ENCODE peak calls at places on chromosome 6, in seven cellular contexts. L is heart right ventricle; Y is Calu3; T is GDM1; D is retina; W is activated T-cell treated with anti-CD3 and anti-CD28 coated beads, Interleukin-2, amount 50 U/mL, for 72 hours; C is Caki2. G is an unnamed sample.

GRCh38 chr6:139568157-139568955 is 193.9 kb upstream of the CITED2 start:
- DNase-seq in L (no peak), Y (no peak), T (no peak), D (no peak), W (no peak), C (no peak), G (no peak)

GRCh38 chr6:11224966-11225463 is 7.5 kb downstream of the NEDD9 start:
- DNase-seq in L (no peak), Y (no peak), T (no peak), D (no peak), W (peak; percentile 16), C (no peak), G (no peak)

GRCh38 chr6:113859349-113860164 is 2.4 kb downstream of the MARCKS start:
- DNase-seq in L (peak; percentile 20), Y (peak; percentile 46), T (no peak), D (peak; percentile 68), W (no peak), C (peak; percentile 64), G (peak; percentile 65)

GRCh38 chr6:11202513-11203305 is 29.8 kb downstream of the NEDD9 start:
- DNase-seq in L (no peak), Y (peak; percentile 47), T (no peak), D (peak; percentile 66), W (peak; percentile 17), C (no peak), G (peak; percentile 53)

GRCh38 chr6:32114853-32115252 is 5.7 kb upstream of the TNXB start:
- DNase-seq in L (no peak), Y (no peak), T (no peak), D (no peak), W (no peak), C (no peak), G (no peak)

GRCh38 chr6:103273048-103273447 is 1586.7 kb downstream of the HACE1 start:
- DNase-seq in L (no peak), Y (no peak), T (no peak), D (peak; percentile 4), W (no peak), C (no peak), G (no peak)

GRCh38 chr6:141282263-141282662 is 850.5 kb upstream of the GJE1 start:
- DNase-seq in L (no peak), Y (no peak), T (no peak), D (no peak), W (no peak), C (no peak), G (no peak)

GRCh38 chr6:132490024-132490423 is 22.9 kb downstream of the STX7 start:
- DNase-seq in L (peak; percentile 20), Y (no peak), T (no peak), D (no peak), W (no peak), C (no peak), G (no peak)

GRCh38 chr6:105836889-105837288 is 249.2 kb upstream of the PRDM1 start:
- DNase-seq in L (no peak), Y (no peak), T (no peak), D (no peak), W (no peak), C (peak; percentile 74), G (no peak)

GRCh38 chr6:117344444-117345291 is 79.3 kb downstream of the VGLL2 start:
- DNase-seq in L (no peak), Y (no peak), T (no peak), D (no peak), W (no peak), C (no peak), G (no peak)

GRCh38 chr6:37288247-37288646 is 30.3 kb upstream of the TMEM217 start:
- DNase-seq in L (no peak), Y (no peak), T (no peak), D (no peak), W (no peak), C (no peak), G (no peak)

GRCh38 chr6:108235121-108235520 is 25.7 kb downstream of the SNX3 start:
- DNase-seq in L (no peak), Y (no peak), T (no peak), D (no peak), W (no peak), C (no peak), G (no peak)

GRCh38 chr6:142297996-142298753 is 3.6 kb upstream of the ADGRG6 start:
- DNase-seq in L (no peak), Y (no peak), T (no peak), D (peak; percentile 1), W (no peak), C (peak; percentile 39), G (no peak)

GRCh38 chr6:160659562-160659961 is 4.5 kb downstream of the LPA start:
- DNase-seq in L (no peak), Y (no peak), T (no peak), D (no peak), W (no peak), C (no peak), G (no peak)

GRCh38 chr6:121479486-121480098 is 44.1 kb downstream of the GJA1 start:
- DNase-seq in L (no peak), Y (no peak), T (no peak), D (no peak), W (no peak), C (no peak), G (no peak)

GRCh38 chr6:135853986-135854385 is 2.5 kb downstream of the PDE7B start:
- DNase-seq in L (no peak), Y (no peak), T (no peak), D (no peak), W (no peak), C (no peak), G (no peak)

GRCh38 chr6:18997375-18997826 is 610.3 kb downstream of the RNF144B start:
- DNase-seq in L (no peak), Y (no peak), T (peak; percentile 20), D (no peak), W (no peak), C (peak; percentile 45), G (no peak)

GRCh38 chr6:147744012-147744411 is 235.5 kb downstream of the SAMD5 start:
- DNase-seq in L (no peak), Y (no peak), T (no peak), D (no peak), W (no peak), C (no peak), G (no peak)

GRCh38 chr6:168149015-168149414 is 70.0 kb upstream of the FRMD1 start:
- DNase-seq in L (no peak), Y (no peak), T (no peak), D (no peak), W (no peak), C (no peak), G (no peak)

GRCh38 chr6:162491637-162492036 is 235.9 kb downstream of the PRKN start:
- DNase-seq in L (peak; percentile 8), Y (no peak), T (no peak), D (no peak), W (no peak), C (no peak), G (no peak)

G was measured in frontal cortex.